ENCODE peak calls at places on chromosome 7, in nine cellular contexts. Z is Peyer's patch; A is activated CD8-positive, alpha-beta memory T cell treated with anti-CD3 and anti-CD28 coated beads for 24 hours; D is Calu3; F is astrocyte of the cerebellum; Y is HAP-1; G is Right ventricle myocardium superior; K is B cell; C is fibroblast of the aortic adventitia. X is an unnamed sample.

GRCh38 chr7:101238226-101239182 is 902 bp upstream of the CLDN15 start:
- DNase-seq in Y (no peak), Z (peak; percentile 66), K (no peak), F (no peak), G (no peak), A (no peak), C (no peak), D (no peak), X (no peak)

GRCh38 chr7:142891490-142892082 is 6.0 kb upstream of the TRPV6 start:
- DNase-seq in C (no peak), Z (no peak), F (no peak), A (peak; percentile 24), G (no peak), Y (no peak), D (no peak), K (no peak), X (no peak)

GRCh38 chr7:105454058-105454739 is 65.5 kb upstream of the SRPK2 start:
- DNase-seq in Z (no peak), K (no peak), G (no peak), C (peak; percentile 80), Y (no peak), A (no peak), D (no peak), F (peak; percentile 84), X (no peak)

GRCh38 chr7:142153400-142153799 is 41.9 kb downstream of the MGAM2 start:
- DNase-seq in C (no peak), G (no peak), F (no peak), D (peak; percentile 10), Y (peak; percentile 9), Z (no peak), K (no peak), A (no peak), X (no peak)

GRCh38 chr7:22332481-22332880 is 24.5 kb downstream of the RAPGEF5 start:
- DNase-seq in D (peak; percentile 44), Z (no peak), Y (no peak), C (no peak), A (no peak), K (no peak), G (no peak), F (no peak), X (no peak)

GRCh38 chr7:47654672-47655340 is 72.9 kb upstream of the TNS3 start:
- DNase-seq in Y (no peak), D (no peak), F (no peak), C (peak; percentile 84), A (no peak), K (no peak), G (peak; percentile 17), Z (no peak), X (no peak)

GRCh38 chr7:78265486-78265885 is 466.9 kb downstream of the PHTF2 start:
- DNase-seq in D (no peak), A (no peak), K (no peak), G (no peak), Z (no peak), C (no peak), F (no peak), Y (no peak), X (no peak)

GRCh38 chr7:133369130-133369529 is 116.3 kb downstream of the EXOC4 start:
- DNase-seq in Y (no peak), G (no peak), Z (no peak), C (no peak), A (no peak), D (no peak), K (no peak), F (no peak), X (no peak)

GRCh38 chr7:83835424-83835823 is 186.5 kb upstream of the SEMA3E start:
- DNase-seq in A (no peak), D (no peak), F (peak; percentile 16), C (peak; percentile 24), Y (no peak), G (no peak), K (no peak), Z (no peak), X (no peak)

GRCh38 chr7:55464422-55464821 is 99.3 kb downstream of the LANCL2 start:
- DNase-seq in D (no peak), K (no peak), A (no peak), C (no peak), Z (no peak), G (no peak), Y (no peak), F (no peak), X (no peak)

GRCh38 chr7:102044641-102044983 is 227.2 kb downstream of the CUX1 start:
- DNase-seq in C (no peak), K (no peak), Z (no peak), F (no peak), G (no peak), Y (no peak), A (no peak), D (no peak), X (no peak)

GRCh38 chr7:53422291-53422690 is 386.9 kb downstream of the POM121L12 start:
- DNase-seq in C (no peak), A (no peak), D (no peak), Z (no peak), K (no peak), G (no peak), Y (no peak), F (no peak), X (no peak)

GRCh38 chr7:14900051-14900450 is 2.5 kb downstream of the DGKB start:
- DNase-seq in Z (no peak), G (no peak), C (peak; percentile 24), D (no peak), Y (no peak), A (no peak), F (no peak), K (no peak), X (no peak)

GRCh38 chr7:20140278-20141058 is 76.7 kb downstream of the MACC1 start:
- DNase-seq in Y (no peak), F (no peak), K (no peak), Z (no peak), G (no peak), D (no peak), A (no peak), C (no peak), X (no peak)

GRCh38 chr7:73779517-73779916 is 9.4 kb upstream of the CLDN3 start:
- DNase-seq in K (no peak), F (no peak), Y (no peak), G (no peak), A (no peak), C (peak; percentile 26), Z (no peak), D (no peak), X (no peak)

GRCh38 chr7:69365588-69366241 is 232.6 kb upstream of the AUTS2 start:
- DNase-seq in A (no peak), C (peak; percentile 18), G (no peak), Y (no peak), K (no peak), D (no peak), Z (no peak), F (no peak), X (no peak)

GRCh38 chr7:108109216-108109908 is 20.8 kb downstream of the LAMB4 start:
- DNase-seq in D (peak; percentile 19), G (no peak), F (no peak), Y (peak; percentile 20), K (no peak), A (no peak), C (no peak), Z (no peak), X (no peak)

GRCh38 chr7:127935847-127936376 is 95.3 kb downstream of the LRRC4 start:
- DNase-seq in A (no peak), G (no peak), Y (no peak), K (no peak), C (no peak), F (no peak), D (no peak), Z (no peak), X (no peak)